ENCODE peak calls at places on chromosome 16, in seven cellular contexts. One of them, this sample, is unnamed.
A peak's percentile ranks its signal among the peaks of the same experiment; 100 is the strongest.

GRCh38 chr16:35492225-35492624 is 2032.8 kb downstream of the TP53TG3F start:
- DNase-seq in NCI-H1436: no peak
- DNase-seq in SHP77: peak; percentile 100
- DNase-seq in stimulated activated CD4-positive, alpha-beta T cell treated with anti-CD3 and anti-CD28 coated beads, Interleukin-1b, Interleukin-23, amount 100 ng/mL, for 24 hours: no peak
- DNase-seq in GM10248: no peak
- DNase-seq in SK-MEL-5: no peak
- DNase-seq in heart left ventricle: no peak
- DNase-seq in this sample: no peak

GRCh38 chr16:13168091-13168572 is 266.7 kb downstream of the SHISA9 start:
- DNase-seq in SHP77: peak; percentile 9
- DNase-seq in heart left ventricle: no peak
- DNase-seq in stimulated activated CD4-positive, alpha-beta T cell treated with anti-CD3 and anti-CD28 coated beads, Interleukin-1b, Interleukin-23, amount 100 ng/mL, for 24 hours: no peak
- DNase-seq in SK-MEL-5: peak; percentile 33
- DNase-seq in GM10248: no peak
- DNase-seq in NCI-H1436: no peak
- DNase-seq in this sample: no peak

GRCh38 chr16:58196898-58197313 is 1.0 kb downstream of the CSNK2A2 start:
- DNase-seq in heart left ventricle: peak; percentile 20
- DNase-seq in SK-MEL-5: peak; percentile 8
- DNase-seq in SHP77: no peak
- DNase-seq in stimulated activated CD4-positive, alpha-beta T cell treated with anti-CD3 and anti-CD28 coated beads, Interleukin-1b, Interleukin-23, amount 100 ng/mL, for 24 hours: no peak
- DNase-seq in GM10248: no peak
- DNase-seq in NCI-H1436: no peak
- DNase-seq in this sample: no peak

GRCh38 chr16:88279998-88280397 is 102.8 kb upstream of the ZNF469 start:
- DNase-seq in heart left ventricle: no peak
- DNase-seq in SHP77: no peak
- DNase-seq in SK-MEL-5: no peak
- DNase-seq in GM10248: no peak
- DNase-seq in stimulated activated CD4-positive, alpha-beta T cell treated with anti-CD3 and anti-CD28 coated beads, Interleukin-1b, Interleukin-23, amount 100 ng/mL, for 24 hours: no peak
- DNase-seq in NCI-H1436: no peak
- DNase-seq in this sample: no peak

GRCh38 chr16:17503331-17503730 is 32.6 kb upstream of the XYLT1 start:
- DNase-seq in NCI-H1436: no peak
- DNase-seq in stimulated activated CD4-positive, alpha-beta T cell treated with anti-CD3 and anti-CD28 coated beads, Interleukin-1b, Interleukin-23, amount 100 ng/mL, for 24 hours: no peak
- DNase-seq in SK-MEL-5: no peak
- DNase-seq in SHP77: no peak
- DNase-seq in GM10248: no peak
- DNase-seq in heart left ventricle: no peak
- DNase-seq in this sample: no peak

GRCh38 chr16:58110590-58111330 is 18.4 kb downstream of the CFAP20 start:
- DNase-seq in SHP77: no peak
- DNase-seq in NCI-H1436: no peak
- DNase-seq in SK-MEL-5: no peak
- DNase-seq in heart left ventricle: no peak
- DNase-seq in GM10248: no peak
- DNase-seq in stimulated activated CD4-positive, alpha-beta T cell treated with anti-CD3 and anti-CD28 coated beads, Interleukin-1b, Interleukin-23, amount 100 ng/mL, for 24 hours: no peak
- DNase-seq in this sample: no peak

GRCh38 chr16:84511180-84511800 is 6.8 kb upstream of the MEAK7 start:
- DNase-seq in SHP77: peak; percentile 79
- DNase-seq in GM10248: peak; percentile 67
- DNase-seq in stimulated activated CD4-positive, alpha-beta T cell treated with anti-CD3 and anti-CD28 coated beads, Interleukin-1b, Interleukin-23, amount 100 ng/mL, for 24 hours: peak; percentile 73
- DNase-seq in heart left ventricle: peak; percentile 78
- DNase-seq in NCI-H1436: peak; percentile 83
- DNase-seq in SK-MEL-5: peak; percentile 79
- DNase-seq in this sample: peak; percentile 76

GRCh38 chr16:73231969-73232554 is 184.1 kb upstream of the ZFHX3 start:
- DNase-seq in heart left ventricle: no peak
- DNase-seq in NCI-H1436: no peak
- DNase-seq in SHP77: no peak
- DNase-seq in GM10248: no peak
- DNase-seq in stimulated activated CD4-positive, alpha-beta T cell treated with anti-CD3 and anti-CD28 coated beads, Interleukin-1b, Interleukin-23, amount 100 ng/mL, for 24 hours: no peak
- DNase-seq in SK-MEL-5: no peak
- DNase-seq in this sample: no peak

GRCh38 chr16:70594569-70594968 is 51.8 kb upstream of the IL34 start:
- DNase-seq in SHP77: no peak
- DNase-seq in stimulated activated CD4-positive, alpha-beta T cell treated with anti-CD3 and anti-CD28 coated beads, Interleukin-1b, Interleukin-23, amount 100 ng/mL, for 24 hours: no peak
- DNase-seq in heart left ventricle: peak; percentile 50
- DNase-seq in NCI-H1436: no peak
- DNase-seq in GM10248: no peak
- DNase-seq in SK-MEL-5: no peak
- DNase-seq in this sample: no peak

GRCh38 chr16:24539850-24540484 is 601 bp downstream of the RBBP6 start:
- DNase-seq in stimulated activated CD4-positive, alpha-beta T cell treated with anti-CD3 and anti-CD28 coated beads, Interleukin-1b, Interleukin-23, amount 100 ng/mL, for 24 hours: peak; percentile 32
- DNase-seq in SK-MEL-5: peak; percentile 28
- DNase-seq in SHP77: no peak
- DNase-seq in heart left ventricle: peak; percentile 72
- DNase-seq in GM10248: no peak
- DNase-seq in NCI-H1436: no peak
- DNase-seq in this sample: peak; percentile 12

This sample was measured in immature natural killer cell.